ENCODE peak calls at places on chromosomes 2 and 18, in ten cellular contexts. Q, U, F, Y, A, C, V, E, W and O are unnamed samples.

GRCh38 chr2:53403836-53404413 is 363.7 kb upstream of the CHAC2 start:
- DNase-seq in Q (no peak), U (no peak), F (no peak), Y (no peak), A (no peak), C (no peak), V (peak; percentile 7), E (no peak), W (peak; percentile 36), O (no peak)

GRCh38 chr2:46844443-46844842 is 71.2 kb downstream of the MCFD2 start:
- DNase-seq in Q (no peak), U (no peak), F (no peak), Y (no peak), A (no peak), C (no peak), V (no peak), E (no peak), W (no peak), O (no peak)

GRCh38 chr2:20451346-20451745 is 4.5 kb downstream of the RHOB start:
- DNase-seq in Q (no peak), U (no peak), F (no peak), Y (no peak), A (no peak), C (no peak), V (no peak), E (no peak), W (no peak), O (no peak)

GRCh38 chr18:57738078-57738477 is 65.0 kb downstream of the ATP8B1 start:
- DNase-seq in Q (no peak), U (no peak), F (no peak), Y (no peak), A (no peak), C (no peak), V (no peak), E (no peak), W (no peak), O (no peak)

GRCh38 chr18:267380-267687 is 513 bp downstream of the THOC1 start:
- DNase-seq in Q (peak; percentile 71), U (no peak), F (no peak), Y (no peak), A (no peak), C (peak; percentile 62), V (no peak), E (no peak), W (no peak), O (no peak)

GRCh38 chr2:239818531-239819011 is 206.6 kb downstream of the NDUFA10 start:
- DNase-seq in Q (no peak), U (no peak), F (no peak), Y (no peak), A (no peak), C (no peak), V (no peak), E (no peak), W (no peak), O (no peak)

GRCh38 chr18:62718268-62718800 is 3.0 kb downstream of the PHLPP1 start:
- DNase-seq in Q (no peak), U (no peak), F (no peak), Y (no peak), A (no peak), C (no peak), V (no peak), E (no peak), W (no peak), O (no peak)

GRCh38 chr2:171216631-171217030 is 55.9 kb upstream of the TLK1 start:
- DNase-seq in Q (no peak), U (no peak), F (no peak), Y (no peak), A (no peak), C (no peak), V (no peak), E (no peak), W (no peak), O (no peak)

GRCh38 chr2:142580691-142581090 is 296.8 kb upstream of the KYNU start:
- DNase-seq in Q (no peak), U (no peak), F (no peak), Y (no peak), A (no peak), C (no peak), V (no peak), E (no peak), W (no peak), O (no peak)

GRCh38 chr2:45494978-45495293 is 116.1 kb downstream of the SRBD1 start:
- DNase-seq in Q (no peak), U (no peak), F (no peak), Y (no peak), A (no peak), C (no peak), V (no peak), E (no peak), W (no peak), O (no peak)

GRCh38 chr2:219058541-219059374 is 2.0 kb downstream of the IHH start:
- DNase-seq in Q (no peak), U (no peak), F (peak; percentile 45), Y (no peak), A (no peak), C (no peak), V (no peak), E (peak; percentile 49), W (peak; percentile 83), O (peak; percentile 58)

GRCh38 chr2:218069606-218070300 is 700 bp downstream of the RUFY4 start:
- DNase-seq in Q (no peak), U (no peak), F (no peak), Y (no peak), A (no peak), C (no peak), V (no peak), E (no peak), W (no peak), O (no peak)